ENCODE peak calls at places on chromosome 18, in seven cellular contexts. W is mucosa of descending colon; I is left kidney; X is cardiac fibroblast; L is mesendoderm; H is activated CD8-positive, alpha-beta memory T cell treated with anti-CD3 and anti-CD28 coated beads for 24 hours; J is CD4-positive, alpha-beta T cell. Y is an unnamed sample.

GRCh38 chr18:13018379-13018778 is 27.2 kb downstream of the CEP192 start:
- DNase-seq in L (no peak), H (no peak), X (no peak), I (no peak), J (no peak), W (no peak), Y (no peak)

GRCh38 chr18:31954349-31954748 is 11.4 kb upstream of the TRAPPC8 start:
- DNase-seq in I (peak), H (no peak), W (peak), X (peak), L (peak), J (no peak), Y (peak)

GRCh38 chr18:79600141-79600540 is 79.5 kb upstream of the CTDP1 start:
- DNase-seq in J (no peak), H (no peak), L (no peak), W (no peak), I (no peak), X (no peak), Y (no peak)

GRCh38 chr18:75113455-75113854 is 95.5 kb downstream of the PTGR3 start:
- DNase-seq in W (no peak), H (peak), I (no peak), J (no peak), L (no peak), X (no peak), Y (no peak)

GRCh38 chr18:56085561-56085960 is 497.6 kb upstream of the TCF4 start:
- DNase-seq in W (no peak), X (peak), H (no peak), I (no peak), J (no peak), L (no peak), Y (no peak)

GRCh38 chr18:12911025-12911927 is 27.2 kb upstream of the PTPN2 start:
- DNase-seq in L (peak), H (peak), W (no peak), X (peak), J (no peak), I (peak), Y (no peak)

GRCh38 chr18:21391074-21391673 is 149.1 kb downstream of the GREB1L start:
- DNase-seq in W (no peak), J (no peak), H (no peak), X (no peak), L (peak), I (no peak), Y (peak)

GRCh38 chr18:21997207-21998143 is 171.9 kb upstream of the GATA6 start:
- DNase-seq in X (peak), H (peak), J (no peak), W (peak), L (peak), I (peak), Y (peak)

GRCh38 chr18:64720781-64721464 is 572.0 kb upstream of the LINC00305 start:
- DNase-seq in H (no peak), L (peak), I (no peak), W (peak), J (no peak), X (no peak), Y (no peak)

GRCh38 chr18:32470136-32470712 is 458 bp downstream of the GAREM1 start:
- DNase-seq in W (peak), H (peak), L (peak), J (no peak), X (peak), I (peak), Y (no peak)

GRCh38 chr18:59631583-59632181 is 65.5 kb downstream of the CCBE1 start:
- DNase-seq in H (no peak), L (peak), X (peak), I (peak), J (no peak), W (peak), Y (peak)

GRCh38 chr18:44733069-44733753 is 52.5 kb downstream of the SETBP1 start:
- DNase-seq in J (no peak), X (peak), W (no peak), I (no peak), H (peak), L (peak), Y (peak)

GRCh38 chr18:3321133-3321812 is 59.3 kb downstream of the MYL12B start:
- DNase-seq in I (peak), J (no peak), H (no peak), L (no peak), W (no peak), X (peak), Y (peak)

GRCh38 chr18:48663931-48664847 is 125.4 kb downstream of the CTIF start:
- DNase-seq in H (peak), I (peak), X (peak), W (peak), L (peak), J (peak), Y (peak)

GRCh38 chr18:56171854-56172253 is 466.5 kb downstream of the TXNL1 start:
- DNase-seq in J (no peak), W (no peak), X (no peak), H (no peak), L (peak), I (no peak), Y (no peak)

Y was measured in NCI-H69.